ENCODE peak calls at places on chromosomes 13 and 19, in seven cellular contexts. One of them, this sample, is unnamed. For H3K4me1, the result is how much of the 10 kb centered on the place peaks cover.

GRCh38 chr13:20997301-20998061 is 63.9 kb downstream of the LATS2 start:
- DNase-seq in tibial nerve: no peak
- DNase-seq in adrenal gland: no peak
- DNase-seq in body of pancreas: no peak
- DNase-seq in IMR-90: peak
- DNase-seq in H1: peak
- DNase-seq in right lobe of liver: no peak
- DNase-seq in this sample: no peak

GRCh38 chr13:41273806-41274441 is 10.5 kb upstream of the MTRF1 start:
- DNase-seq in tibial nerve: no peak
- DNase-seq in adrenal gland: no peak
- DNase-seq in body of pancreas: no peak
- DNase-seq in IMR-90: no peak
- DNase-seq in H1: no peak
- DNase-seq in right lobe of liver: no peak
- DNase-seq in this sample: no peak

GRCh38 chr13:40578055-40578454 is 88.4 kb downstream of the FOXO1 start:
- DNase-seq in tibial nerve: no peak
- DNase-seq in adrenal gland: no peak
- DNase-seq in body of pancreas: no peak
- DNase-seq in IMR-90: no peak
- DNase-seq in H1: no peak
- DNase-seq in right lobe of liver: no peak
- DNase-seq in this sample: no peak

GRCh38 chr13:32314968-32315254 is 252 bp downstream of the ZAR1L start:
- DNase-seq in tibial nerve: peak
- DNase-seq in adrenal gland: peak
- DNase-seq in body of pancreas: peak
- DNase-seq in IMR-90: peak
- DNase-seq in H1: no peak
- DNase-seq in right lobe of liver: no peak
- DNase-seq in this sample: no peak

GRCh38 chr13:99376132-99376531 is 68.9 kb upstream of the GPR183 start:
- DNase-seq in tibial nerve: peak
- DNase-seq in adrenal gland: peak
- DNase-seq in body of pancreas: peak
- DNase-seq in IMR-90: no peak
- DNase-seq in H1: no peak
- DNase-seq in right lobe of liver: no peak
- DNase-seq in this sample: peak

GRCh38 chr19:16051254-16052025 is 24.9 kb upstream of the TPM4 start:
- DNase-seq in tibial nerve: no peak
- DNase-seq in adrenal gland: no peak
- DNase-seq in body of pancreas: no peak
- DNase-seq in IMR-90: no peak
- DNase-seq in H1: no peak
- DNase-seq in right lobe of liver: no peak
- DNase-seq in this sample: no peak

GRCh38 chr19:5407356-5407755 is 47.9 kb upstream of the ZNRF4 start:
- DNase-seq in tibial nerve: no peak
- DNase-seq in adrenal gland: no peak
- DNase-seq in body of pancreas: no peak
- DNase-seq in IMR-90: peak
- DNase-seq in H1: no peak
- DNase-seq in right lobe of liver: no peak
- DNase-seq in this sample: no peak

GRCh38 chr19:49210108-49210900 is 52.7 kb downstream of the TRPM4 start:
- DNase-seq in tibial nerve: peak
- DNase-seq in adrenal gland: peak
- DNase-seq in body of pancreas: peak
- DNase-seq in IMR-90: no peak
- DNase-seq in H1: peak
- DNase-seq in right lobe of liver: peak
- DNase-seq in this sample: no peak

GRCh38 chr13:109756778-109757177 is 29.6 kb downstream of the IRS2 start:
- DNase-seq in tibial nerve: no peak
- DNase-seq in adrenal gland: no peak
- DNase-seq in body of pancreas: no peak
- DNase-seq in IMR-90: no peak
- DNase-seq in H1: no peak
- DNase-seq in right lobe of liver: no peak
- DNase-seq in this sample: no peak

GRCh38 chr13:110989331-110989730 is 74.5 kb upstream of the ANKRD10 start:
- DNase-seq in tibial nerve: no peak
- DNase-seq in adrenal gland: no peak
- DNase-seq in body of pancreas: no peak
- DNase-seq in IMR-90: peak
- DNase-seq in H1: no peak
- DNase-seq in right lobe of liver: no peak
- DNase-seq in this sample: no peak

GRCh38 chr13:83895994-83896580 is 13.8 kb upstream of the SLITRK1 start:
- DNase-seq in tibial nerve: no peak
- DNase-seq in adrenal gland: no peak
- DNase-seq in body of pancreas: no peak
- DNase-seq in IMR-90: peak
- DNase-seq in H1: no peak
- DNase-seq in right lobe of liver: no peak
- DNase-seq in this sample: no peak

DNA sequence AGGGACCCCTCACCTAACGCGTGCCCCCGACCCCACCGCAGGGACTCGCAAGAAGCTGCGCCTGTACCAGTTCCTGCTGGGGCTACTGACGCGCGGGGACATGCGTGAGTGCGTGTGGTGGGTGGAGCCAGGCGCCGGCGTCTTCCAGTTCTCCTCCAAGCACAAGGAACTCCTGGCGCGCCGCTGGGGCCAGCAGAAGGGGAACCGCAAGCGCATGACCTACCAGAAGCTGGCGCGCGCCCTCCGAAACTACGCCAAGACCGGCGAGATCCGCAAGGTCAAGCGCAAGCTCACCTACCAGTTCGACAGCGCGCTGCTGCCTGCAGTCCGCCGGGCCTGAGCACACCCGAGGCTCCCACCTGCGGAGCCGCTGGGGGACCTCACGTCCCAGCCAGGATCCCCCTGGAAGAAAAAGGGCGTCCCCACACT is 4.7 kb upstream of the MYBPC2 start:
- DNase-seq in tibial nerve: peak
- DNase-seq in adrenal gland: peak
- DNase-seq in body of pancreas: peak
- DNase-seq in IMR-90: peak
- DNase-seq in H1: peak
- DNase-seq in right lobe of liver: peak
- DNase-seq in this sample: peak
- TF ChIP-seq POLR2A in tibial nerve: peak
- TF ChIP-seq POLR2A in adrenal gland: no peak
- TF ChIP-seq POLR2A in body of pancreas: no peak
- TF ChIP-seq POLR2A in IMR-90: no peak
- TF ChIP-seq POLR2A in H1: no peak
- TF ChIP-seq POLR2A in right lobe of liver: peak
- TF ChIP-seq POLR2A in this sample: no peak

GRCh38 chr13:37947419-37948140 is 78.0 kb upstream of the TRPC4 start:
- DNase-seq in tibial nerve: no peak
- DNase-seq in adrenal gland: no peak
- DNase-seq in body of pancreas: no peak
- DNase-seq in IMR-90: no peak
- DNase-seq in H1: no peak
- DNase-seq in right lobe of liver: no peak
- DNase-seq in this sample: no peak

GRCh38 chr13:37942929-37943328 is 73.4 kb upstream of the TRPC4 start:
- DNase-seq in tibial nerve: no peak
- DNase-seq in adrenal gland: no peak
- DNase-seq in body of pancreas: no peak
- DNase-seq in IMR-90: no peak
- DNase-seq in H1: no peak
- DNase-seq in right lobe of liver: no peak
- DNase-seq in this sample: no peak

GRCh38 chr13:37945651-37946575 is 76.3 kb upstream of the TRPC4 start:
- DNase-seq in tibial nerve: no peak
- DNase-seq in adrenal gland: no peak
- DNase-seq in body of pancreas: no peak
- DNase-seq in IMR-90: no peak
- DNase-seq in H1: no peak
- DNase-seq in right lobe of liver: no peak
- DNase-seq in this sample: no peak

GRCh38 chr13:37944476-37945442 is 75.2 kb upstream of the TRPC4 start:
- DNase-seq in tibial nerve: no peak
- DNase-seq in adrenal gland: no peak
- DNase-seq in body of pancreas: peak
- DNase-seq in IMR-90: peak
- DNase-seq in H1: no peak
- DNase-seq in right lobe of liver: no peak
- DNase-seq in this sample: no peak
- H3K4me1 ChIP-seq in tibial nerve: under half
- H3K4me1 ChIP-seq in adrenal gland: under half
- H3K4me1 ChIP-seq in body of pancreas: under half
- H3K4me1 ChIP-seq in IMR-90: under half
- H3K4me1 ChIP-seq in H1: under half
- H3K4me1 ChIP-seq in right lobe of liver: under half
- H3K4me1 ChIP-seq in this sample: under half

GRCh38 chr19:17555929-17556813 is 722 bp downstream of the COLGALT1 start:
- DNase-seq in tibial nerve: peak
- DNase-seq in adrenal gland: peak
- DNase-seq in body of pancreas: peak
- DNase-seq in IMR-90: peak
- DNase-seq in H1: no peak
- DNase-seq in right lobe of liver: peak
- DNase-seq in this sample: no peak
- TF ChIP-seq POLR2A in tibial nerve: no peak
- TF ChIP-seq POLR2A in adrenal gland: no peak
- TF ChIP-seq POLR2A in body of pancreas: no peak
- TF ChIP-seq POLR2A in IMR-90: no peak
- TF ChIP-seq POLR2A in H1: no peak
- TF ChIP-seq POLR2A in right lobe of liver: peak
- TF ChIP-seq POLR2A in this sample: peak

DNA sequence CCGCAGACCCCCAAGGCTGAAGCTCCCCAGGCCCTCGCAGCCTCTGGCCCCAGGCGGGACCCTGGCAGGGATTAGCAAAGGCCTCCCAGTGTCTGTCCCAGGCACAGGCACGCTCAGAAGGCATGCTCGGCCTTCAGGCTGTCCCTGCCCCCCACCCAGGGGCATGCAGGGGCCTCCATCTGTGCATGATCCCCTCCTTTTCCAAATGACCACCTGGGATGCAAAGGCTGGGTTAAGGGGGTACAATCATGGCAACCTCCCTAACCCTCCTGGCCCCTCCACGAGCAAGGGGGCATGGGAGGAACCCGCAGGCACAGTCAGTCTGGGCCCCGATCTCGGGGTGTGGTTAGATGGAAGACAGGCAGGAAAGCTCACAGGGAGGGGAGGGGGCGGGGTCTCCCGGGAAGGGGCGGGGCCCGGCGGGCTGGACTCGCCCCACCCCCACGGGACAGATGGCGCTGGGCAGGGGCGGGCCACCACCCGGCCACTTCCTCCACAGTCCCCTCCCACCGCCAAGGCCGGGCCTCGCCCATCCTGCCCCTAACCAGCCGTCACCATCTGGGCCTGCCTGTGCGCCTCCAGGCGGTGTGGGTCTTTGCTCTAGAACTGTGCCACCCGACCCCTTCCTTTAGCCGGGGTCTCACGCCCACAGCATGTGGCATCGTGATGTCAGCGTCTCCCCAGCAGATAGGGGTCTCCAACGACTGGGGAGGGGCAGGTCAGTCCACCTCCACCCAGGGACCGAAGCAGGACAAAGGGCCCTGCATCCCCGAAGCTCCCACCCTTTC is 7.0 kb upstream of the REXO1 start:
- DNase-seq in tibial nerve: peak
- DNase-seq in adrenal gland: peak
- DNase-seq in body of pancreas: peak
- DNase-seq in IMR-90: peak
- DNase-seq in H1: peak
- DNase-seq in right lobe of liver: peak
- DNase-seq in this sample: peak
- H3K4me1 ChIP-seq in tibial nerve: under half
- H3K4me1 ChIP-seq in adrenal gland: under half
- H3K4me1 ChIP-seq in body of pancreas: half or more
- H3K4me1 ChIP-seq in IMR-90: under half
- H3K4me1 ChIP-seq in H1: half or more
- H3K4me1 ChIP-seq in right lobe of liver: under half
- H3K4me1 ChIP-seq in this sample: half or more

GRCh38 chr19:43526884-43527859 is at the start of gene ETHE1:
- DNase-seq in tibial nerve: peak
- DNase-seq in adrenal gland: peak
- DNase-seq in body of pancreas: peak
- DNase-seq in IMR-90: peak
- DNase-seq in H1: no peak
- DNase-seq in right lobe of liver: peak
- DNase-seq in this sample: no peak
- TF ChIP-seq POLR2A in tibial nerve: peak
- TF ChIP-seq POLR2A in adrenal gland: peak
- TF ChIP-seq POLR2A in body of pancreas: peak
- TF ChIP-seq POLR2A in IMR-90: peak
- TF ChIP-seq POLR2A in H1: peak
- TF ChIP-seq POLR2A in right lobe of liver: peak
- TF ChIP-seq POLR2A in this sample: peak

GRCh38 chr13:53100394-53101063 is 71.9 kb downstream of the OLFM4 start:
- DNase-seq in tibial nerve: no peak
- DNase-seq in adrenal gland: no peak
- DNase-seq in body of pancreas: peak
- DNase-seq in IMR-90: no peak
- DNase-seq in H1: no peak
- DNase-seq in right lobe of liver: no peak
- DNase-seq in this sample: no peak

GRCh38 chr13:53104120-53104519 is 75.5 kb downstream of the OLFM4 start:
- DNase-seq in tibial nerve: no peak
- DNase-seq in adrenal gland: no peak
- DNase-seq in body of pancreas: no peak
- DNase-seq in IMR-90: no peak
- DNase-seq in H1: no peak
- DNase-seq in right lobe of liver: no peak
- DNase-seq in this sample: no peak

GRCh38 chr13:53105477-53105876 is 76.9 kb downstream of the OLFM4 start:
- DNase-seq in tibial nerve: no peak
- DNase-seq in adrenal gland: no peak
- DNase-seq in body of pancreas: no peak
- DNase-seq in IMR-90: no peak
- DNase-seq in H1: no peak
- DNase-seq in right lobe of liver: no peak
- DNase-seq in this sample: no peak

GRCh38 chr13:53098455-53098854 is 69.8 kb downstream of the OLFM4 start:
- DNase-seq in tibial nerve: no peak
- DNase-seq in adrenal gland: no peak
- DNase-seq in body of pancreas: no peak
- DNase-seq in IMR-90: no peak
- DNase-seq in H1: no peak
- DNase-seq in right lobe of liver: no peak
- DNase-seq in this sample: no peak

GRCh38 chr13:53101883-53102282 is 73.3 kb downstream of the OLFM4 start:
- DNase-seq in tibial nerve: no peak
- DNase-seq in adrenal gland: no peak
- DNase-seq in body of pancreas: no peak
- DNase-seq in IMR-90: no peak
- DNase-seq in H1: no peak
- DNase-seq in right lobe of liver: no peak
- DNase-seq in this sample: no peak
- H3K4me1 ChIP-seq in tibial nerve: under half
- H3K4me1 ChIP-seq in adrenal gland: under half
- H3K4me1 ChIP-seq in body of pancreas: under half
- H3K4me1 ChIP-seq in IMR-90: under half
- H3K4me1 ChIP-seq in H1: under half
- H3K4me1 ChIP-seq in right lobe of liver: under half
- H3K4me1 ChIP-seq in this sample: under half